ENCODE peak calls at places on chromosomes 16 and 17, in eight cellular contexts. J, S, Q, K, R, P, W and T are unnamed samples.

GRCh38 chr16:31214705-31215286 is 877 bp downstream of the TRIM72 start:
- DNase-seq in J (no peak), S (no peak), Q (no peak), K (no peak), R (no peak), P (no peak), W (peak; percentile 33), T (no peak)

GRCh38 chr17:46944931-46945330 is 22.0 kb downstream of the GOSR2 start:
- DNase-seq in J (no peak), S (no peak), Q (peak; percentile 44), K (no peak), R (no peak), P (no peak), W (no peak), T (no peak)

GRCh38 chr16:66508914-66509496 is 40.9 kb downstream of the TK2 start:
- DNase-seq in J (no peak), S (no peak), Q (no peak), K (no peak), R (no peak), P (no peak), W (no peak), T (no peak)

GRCh38 chr17:45431531-45432404 is 902 bp downstream of the ARHGAP27 start:
- DNase-seq in J (peak; percentile 45), S (no peak), Q (peak; percentile 97), K (peak; percentile 76), R (peak; percentile 41), P (peak; percentile 86), W (peak; percentile 80), T (peak; percentile 68)

GRCh38 chr16:12050361-12050760 is 73.8 kb downstream of the SNX29 start:
- DNase-seq in J (no peak), S (no peak), Q (no peak), K (no peak), R (no peak), P (no peak), W (no peak), T (no peak)

GRCh38 chr16:50593410-50594139 is 45.4 kb downstream of the NKD1 start:
- DNase-seq in J (peak; percentile 10), S (no peak), Q (no peak), K (no peak), R (peak; percentile 31), P (no peak), W (peak; percentile 68), T (no peak)

GRCh38 chr17:66272699-66273390 is 29.6 kb upstream of the PRKCA start:
- DNase-seq in J (peak; percentile 88), S (no peak), Q (no peak), K (no peak), R (peak; percentile 65), P (no peak), W (no peak), T (no peak)

GRCh38 chr16:30115238-30115637 is 1.9 kb upstream of the GDPD3 start:
- DNase-seq in J (no peak), S (no peak), Q (peak; percentile 12), K (no peak), R (no peak), P (no peak), W (no peak), T (no peak)

GRCh38 chr16:30335598-30336474 is 19.3 kb downstream of the CD2BP2 start:
- DNase-seq in J (peak; percentile 26), S (no peak), Q (peak; percentile 48), K (peak; percentile 96), R (peak; percentile 28), P (no peak), W (no peak), T (no peak)

GRCh38 chr16:11257131-11257938 is 1.3 kb upstream of the SOCS1 start:
- DNase-seq in J (peak; percentile 82), S (no peak), Q (peak; percentile 78), K (peak; percentile 85), R (peak; percentile 87), P (peak; percentile 80), W (peak; percentile 72), T (peak; percentile 39)

GRCh38 chr17:47998044-47998443 is 27.1 kb downstream of the CDK5RAP3 start:
- DNase-seq in J (no peak), S (no peak), Q (no peak), K (no peak), R (no peak), P (no peak), W (no peak), T (no peak)

GRCh38 chr17:77329741-77330531 is 189.2 kb downstream of the SEC14L1 start:
- DNase-seq in J (no peak), S (no peak), Q (no peak), K (no peak), R (no peak), P (no peak), W (no peak), T (no peak)

GRCh38 chr16:51640196-51640595 is 489.1 kb upstream of the SALL1 start:
- DNase-seq in J (no peak), S (no peak), Q (no peak), K (no peak), R (no peak), P (no peak), W (no peak), T (no peak)

GRCh38 chr16:51638338-51639135 is 487.5 kb upstream of the SALL1 start:
- DNase-seq in J (peak; percentile 68), S (no peak), Q (no peak), K (no peak), R (peak; percentile 14), P (no peak), W (no peak), T (no peak)

GRCh38 chr16:51636913-51637743 is 486.1 kb upstream of the SALL1 start:
- DNase-seq in J (peak; percentile 43), S (no peak), Q (no peak), K (no peak), R (no peak), P (no peak), W (no peak), T (no peak)

GRCh38 chr16:51637744-51638100 is 486.7 kb upstream of the SALL1 start:
- DNase-seq in J (peak; percentile 36), S (no peak), Q (no peak), K (no peak), R (peak; percentile 7), P (no peak), W (no peak), T (no peak)

GRCh38 chr16:51641191-51641765 is 490.2 kb upstream of the SALL1 start:
- DNase-seq in J (no peak), S (no peak), Q (no peak), K (no peak), R (no peak), P (no peak), W (no peak), T (no peak)
- TF ChIP-seq CTCF in J (no peak), S (no peak), Q (no peak), K (no peak), R (no peak), P (no peak), W (no peak), T (no peak)

DNA sequence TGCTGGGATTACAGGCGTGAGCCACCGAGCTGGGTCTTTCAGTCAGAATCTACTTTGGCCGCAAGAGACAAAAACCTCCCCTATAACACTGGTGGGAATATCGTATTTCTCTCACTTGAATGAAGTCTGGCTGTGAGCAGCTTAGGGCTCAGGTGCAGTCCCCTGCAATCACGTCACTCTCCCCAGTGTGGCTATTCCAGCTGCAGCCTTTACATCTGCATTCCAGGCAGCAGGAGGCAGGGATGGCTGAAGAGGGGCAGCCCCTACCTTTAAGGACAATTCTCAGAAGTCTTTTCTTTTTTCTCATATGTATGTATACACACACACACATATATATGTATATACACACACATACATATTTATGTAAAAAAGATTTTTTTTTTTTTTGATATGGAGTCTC is 3.0 kb downstream of the DEF8 start:
- DNase-seq in J (no peak), S (no peak), Q (no peak), K (no peak), R (no peak), P (no peak), W (no peak), T (no peak)
- TF ChIP-seq CTCF in J (no peak), S (no peak), Q (no peak), K (no peak), R (no peak), P (no peak), W (no peak), T (no peak)

DNA sequence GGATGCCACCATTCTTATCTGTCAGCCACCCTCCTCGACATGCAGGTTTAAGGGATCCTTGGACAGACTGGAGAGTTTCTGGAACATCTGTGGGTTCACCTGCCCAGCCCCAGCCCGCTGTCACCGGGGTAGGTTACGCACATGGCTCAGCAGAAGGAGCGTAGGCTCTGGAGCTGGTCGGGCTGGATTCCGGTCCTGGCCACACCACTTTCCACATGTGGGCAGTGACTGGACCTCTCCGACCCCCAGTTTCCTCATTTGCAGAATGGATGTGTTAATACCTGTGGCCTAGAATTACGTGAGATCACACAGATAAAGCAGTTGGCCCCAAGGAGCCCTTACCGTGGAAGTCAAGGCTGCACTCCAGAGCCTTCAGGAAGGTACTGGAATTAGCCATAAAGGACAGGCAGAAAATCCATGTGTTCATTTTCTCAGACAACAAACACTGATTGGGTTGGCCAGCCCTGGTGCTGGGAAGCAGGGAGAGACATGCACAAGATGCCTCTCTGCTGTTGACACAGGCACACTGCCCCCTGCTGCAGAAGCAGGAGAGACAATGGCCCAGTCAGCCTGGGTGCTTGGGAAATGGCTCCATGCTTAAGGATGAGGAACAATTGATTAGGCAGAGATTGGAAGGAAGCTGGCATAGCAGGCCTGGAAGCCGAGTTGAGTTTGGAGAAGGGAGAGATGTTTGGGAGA is 58.8 kb downstream of the SF3B3 start:
- DNase-seq in J (peak; percentile 25), S (no peak), Q (peak; percentile 31), K (no peak), R (no peak), P (no peak), W (no peak), T (no peak)
- TF ChIP-seq CTCF in J (peak; percentile 32), S (no peak), Q (peak; percentile 22), K (peak; percentile 64), R (peak; percentile 32), P (no peak), W (no peak), T (peak; percentile 35)

GRCh38 chr16:84195201-84196093 is 4.5 kb downstream of the ADAD2 start:
- DNase-seq in J (no peak), S (no peak), Q (no peak), K (no peak), R (no peak), P (no peak), W (no peak), T (no peak)

GRCh38 chr16:84194470-84195200 is 3.7 kb downstream of the ADAD2 start:
- DNase-seq in J (no peak), S (no peak), Q (no peak), K (no peak), R (no peak), P (no peak), W (no peak), T (no peak)

GRCh38 chr16:84194018-84194417 is 3.1 kb downstream of the ADAD2 start:
- DNase-seq in J (no peak), S (no peak), Q (no peak), K (no peak), R (no peak), P (no peak), W (no peak), T (no peak)

GRCh38 chr16:84191466-84191865 is 509 bp downstream of the ADAD2 start:
- DNase-seq in J (no peak), S (no peak), Q (no peak), K (no peak), R (no peak), P (no peak), W (no peak), T (no peak)

DNA sequence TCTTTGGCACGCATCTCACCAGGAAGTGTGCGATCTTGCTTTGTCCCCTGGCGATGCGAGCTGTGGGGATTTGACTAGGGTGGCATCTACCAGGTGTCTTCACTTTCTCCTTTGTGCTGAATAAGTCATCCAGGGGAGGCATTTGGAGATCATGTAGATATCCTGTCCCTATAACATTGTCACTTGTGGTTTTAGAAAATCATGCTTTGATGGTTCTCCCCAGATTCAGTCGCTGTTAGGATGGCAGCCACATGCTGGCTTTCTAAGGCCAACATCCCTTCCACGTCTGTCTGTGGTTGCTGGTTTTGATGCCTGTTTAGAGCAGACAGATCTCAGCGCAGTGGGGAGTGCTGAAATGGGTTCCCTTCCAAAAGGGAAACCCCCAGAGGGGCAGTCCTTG is 2.5 kb downstream of the ADAD2 start:
- DNase-seq in J (no peak), S (no peak), Q (no peak), K (no peak), R (no peak), P (no peak), W (no peak), T (no peak)
- TF ChIP-seq CTCF in J (no peak), S (no peak), Q (no peak), K (no peak), R (no peak), P (no peak), W (no peak), T (no peak)